ENCODE peak calls at places on chromosomes 1 and 21, in four cellular contexts. U, Y, V and D are unnamed samples.
A peak's percentile ranks its signal among the peaks of the same experiment; 100 is the strongest.

GRCh38 chr1:4755301-4756183 is 101.1 kb downstream of the AJAP1 start:
- DNase-seq in U (no peak), Y (no peak), V (no peak), D (no peak)

GRCh38 chr1:60890664-60891063 is 191.7 kb upstream of the NFIA start:
- DNase-seq in U (no peak), Y (no peak), V (no peak), D (no peak)

GRCh38 chr21:44482581-44483287 is 27.4 kb downstream of the LRRC3 start:
- DNase-seq in U (no peak), Y (peak; percentile 80), V (peak; percentile 49), D (peak; percentile 59)

GRCh38 chr1:207646891-207647290 is 2.0 kb downstream of the CR1L start:
- DNase-seq in U (no peak), Y (no peak), V (no peak), D (no peak)

GRCh38 chr1:184145083-184145482 is 93.6 kb downstream of the TSEN15 start:
- DNase-seq in U (no peak), Y (no peak), V (no peak), D (no peak)

GRCh38 chr1:241631674-241632073 is 8.5 kb downstream of the CHML start:
- DNase-seq in U (no peak), Y (no peak), V (no peak), D (no peak)

GRCh38 chr1:11461738-11462137 is 17.2 kb upstream of the DISP3 start:
- DNase-seq in U (no peak), Y (no peak), V (no peak), D (no peak)

GRCh38 chr1:238647877-238648276 is 738.5 kb upstream of the CHRM3 start:
- DNase-seq in U (peak; percentile 100), Y (peak; percentile 59), V (peak; percentile 37), D (no peak)

GRCh38 chr1:33818071-33818470 is 45.8 kb upstream of the HMGB4 start:
- DNase-seq in U (no peak), Y (no peak), V (no peak), D (no peak)

GRCh38 chr1:22780696-22781095 is 70.1 kb downstream of the EPHB2 start:
- DNase-seq in U (no peak), Y (peak; percentile 63), V (no peak), D (no peak)

GRCh38 chr1:232340448-232340847 is 289.5 kb downstream of the SIPA1L2 start:
- DNase-seq in U (no peak), Y (no peak), V (no peak), D (no peak)

GRCh38 chr1:97826820-97827219 is 94.0 kb downstream of the DPYD start:
- DNase-seq in U (no peak), Y (no peak), V (no peak), D (no peak)

GRCh38 chr1:107572674-107573205 is 392.2 kb downstream of the VAV3 start:
- DNase-seq in U (peak; percentile 79), Y (no peak), V (peak; percentile 88), D (peak; percentile 71)

GRCh38 chr1:245480393-245481120 is 325.8 kb downstream of the KIF26B start:
- DNase-seq in U (no peak), Y (no peak), V (no peak), D (no peak)

GRCh38 chr1:24795236-24795635 is 50.0 kb downstream of the CLIC4 start:
- DNase-seq in U (no peak), Y (no peak), V (no peak), D (no peak)

GRCh38 chr1:58888776-58889341 is 105.0 kb upstream of the JUN start:
- DNase-seq in U (no peak), Y (no peak), V (no peak), D (no peak)

GRCh38 chr1:40383488-40384412 is 10.2 kb downstream of the SMAP2 start:
- DNase-seq in U (no peak), Y (peak; percentile 1), V (no peak), D (no peak)

GRCh38 chr1:112083487-112083886 is 94.0 kb upstream of the KCND3 start:
- DNase-seq in U (peak; percentile 0), Y (peak; percentile 5), V (no peak), D (peak; percentile 21)

GRCh38 chr1:159171688-159172501 is 480 bp downstream of the CADM3 start:
- DNase-seq in U (no peak), Y (no peak), V (no peak), D (no peak)

GRCh38 chr1:204427302-204427701 is 15.7 kb upstream of the PPP1R15B start:
- DNase-seq in U (no peak), Y (no peak), V (no peak), D (no peak)

GRCh38 chr1:209625205-209625549 is 27.0 kb downstream of the LAMB3 start:
- DNase-seq in U (no peak), Y (no peak), V (no peak), D (no peak)

GRCh38 chr1:204294371-204294770 is 65.4 kb downstream of the PLEKHA6 start:
- DNase-seq in U (peak; percentile 70), Y (peak; percentile 25), V (peak; percentile 93), D (peak; percentile 38)

GRCh38 chr21:42539931-42540343 is 26.3 kb downstream of the SLC37A1 start:
- DNase-seq in U (no peak), Y (peak; percentile 39), V (no peak), D (no peak)

GRCh38 chr1:62084304-62084905 is 110.2 kb upstream of the L1TD1 start:
- DNase-seq in U (no peak), Y (no peak), V (no peak), D (no peak)

GRCh38 chr1:26717066-26717465 is 21.3 kb downstream of the ARID1A start:
- DNase-seq in U (no peak), Y (no peak), V (no peak), D (no peak)

GRCh38 chr1:93331412-93331811 is 14.3 kb upstream of the DR1 start:
- DNase-seq in U (no peak), Y (no peak), V (no peak), D (no peak)

GRCh38 chr1:162248854-162249535 is 127.7 kb downstream of the SPATA46 start:
- DNase-seq in U (peak; percentile 52), Y (no peak), V (no peak), D (no peak)

GRCh38 chr1:93814059-93814794 is 64.8 kb downstream of the DNTTIP2 start:
- DNase-seq in U (peak; percentile 69), Y (peak; percentile 71), V (peak; percentile 84), D (peak; percentile 70)

GRCh38 chr1:178086294-178087255 is 7.3 kb upstream of the RASAL2 start:
- DNase-seq in U (no peak), Y (no peak), V (no peak), D (no peak)

GRCh38 chr1:173392895-173393654 is 84.1 kb upstream of the PRDX6 start:
- DNase-seq in U (no peak), Y (no peak), V (no peak), D (no peak)

GRCh38 chr1:63874278-63874880 is 100.6 kb downstream of the ROR1 start:
- DNase-seq in U (no peak), Y (no peak), V (peak; percentile 59), D (no peak)

GRCh38 chr1:186244825-186245224 is 130.2 kb downstream of the TPR start:
- DNase-seq in U (no peak), Y (peak; percentile 24), V (no peak), D (no peak)

GRCh38 chr1:30151826-30152225 is 571.6 kb downstream of the MATN1 start:
- DNase-seq in U (no peak), Y (no peak), V (no peak), D (no peak)

GRCh38 chr1:99650021-99650420 is 4.1 kb downstream of the PALMD start:
- DNase-seq in U (no peak), Y (no peak), V (no peak), D (no peak)

GRCh38 chr1:85330206-85330605 is 53.8 kb upstream of the BCL10 start:
- DNase-seq in U (peak; percentile 84), Y (peak; percentile 30), V (peak; percentile 69), D (no peak)

GRCh38 chr1:38243106-38243505 is 196.5 kb upstream of the POU3F1 start:
- DNase-seq in U (no peak), Y (peak; percentile 7), V (no peak), D (no peak)

GRCh38 chr1:45205000-45205909 is 1.1 kb downstream of the ZSWIM5 start:
- DNase-seq in U (no peak), Y (peak; percentile 32), V (no peak), D (no peak)
- H3K4me3 ChIP-seq in U (peak overlapping the region; percentile 65), Y (peak overlapping the region; percentile 36), V (peak overlapping the region; percentile 95), D (peak overlapping the region; percentile 66)

GRCh38 chr1:169110691-169111447 is 4.4 kb downstream of the ATP1B1 start:
- DNase-seq in U (no peak), Y (no peak), V (peak; percentile 46), D (no peak)

GRCh38 chr1:169108897-169109560 is 2.5 kb downstream of the ATP1B1 start:
- DNase-seq in U (no peak), Y (peak; percentile 64), V (peak; percentile 57), D (peak; percentile 87)

GRCh38 chr1:169110265-169110664 is 3.8 kb downstream of the ATP1B1 start:
- DNase-seq in U (no peak), Y (no peak), V (no peak), D (no peak)

GRCh38 chr1:169111472-169111871 is 5.0 kb downstream of the ATP1B1 start:
- DNase-seq in U (no peak), Y (no peak), V (no peak), D (no peak)

DNA sequence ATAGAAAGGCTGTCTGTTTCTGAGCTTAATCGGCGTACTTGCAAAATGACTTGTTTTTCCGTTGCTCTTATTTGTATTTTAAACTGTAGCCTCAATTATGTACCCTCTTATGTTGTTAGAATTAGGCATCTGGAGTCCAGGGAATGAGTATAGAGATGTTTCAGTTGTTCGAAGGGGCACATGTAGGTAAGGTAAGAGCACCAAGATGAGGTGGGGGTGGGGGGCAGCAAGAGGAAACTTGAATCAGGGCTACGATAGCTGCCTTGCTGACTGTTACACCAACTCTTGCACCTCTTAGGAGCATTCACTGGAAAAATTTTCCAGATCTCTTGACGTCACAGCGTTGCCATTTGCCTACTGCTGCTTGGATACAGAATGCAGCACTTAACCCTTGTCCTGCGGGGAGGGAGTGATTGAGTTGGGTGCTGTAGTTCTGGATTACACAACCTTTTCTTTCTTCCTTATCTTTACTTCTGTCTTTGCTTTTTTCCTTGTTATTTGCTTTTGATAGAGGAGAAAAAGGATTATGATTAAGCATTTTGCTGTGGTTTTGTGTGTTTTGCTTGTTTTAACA is 3.2 kb downstream of the ATP1B1 start:
- DNase-seq in U (peak; percentile 54), Y (peak; percentile 92), V (peak; percentile 91), D (peak; percentile 76)
- TF ChIP-seq CTCF in U (no peak), Y (no peak), V (no peak), D (no peak)

DNA sequence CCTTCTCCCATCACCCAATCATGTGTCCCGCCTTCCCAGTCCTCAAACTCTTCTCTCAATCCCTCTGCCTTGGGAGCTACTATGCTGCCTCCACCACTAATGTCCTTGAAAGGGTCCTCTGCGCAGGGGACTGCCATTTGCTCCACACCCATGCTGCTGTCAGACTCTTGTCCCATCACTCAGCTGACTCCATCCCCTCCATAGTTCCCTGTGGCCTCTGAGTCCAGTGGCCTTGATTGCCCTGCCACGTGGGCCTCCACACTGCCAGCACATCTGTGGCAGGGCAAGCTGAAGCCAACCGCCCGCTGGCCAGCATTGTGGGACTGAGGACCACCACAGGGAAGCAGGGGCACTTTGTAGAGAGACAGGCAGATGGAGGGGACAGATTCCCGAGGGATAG is 1.3 kb upstream of the TNNT2 start:
- DNase-seq in U (no peak), Y (no peak), V (no peak), D (no peak)
- H3K4me3 ChIP-seq in U (no peak overlapping the region), Y (no peak overlapping the region), V (no peak overlapping the region), D (no peak overlapping the region)

DNA sequence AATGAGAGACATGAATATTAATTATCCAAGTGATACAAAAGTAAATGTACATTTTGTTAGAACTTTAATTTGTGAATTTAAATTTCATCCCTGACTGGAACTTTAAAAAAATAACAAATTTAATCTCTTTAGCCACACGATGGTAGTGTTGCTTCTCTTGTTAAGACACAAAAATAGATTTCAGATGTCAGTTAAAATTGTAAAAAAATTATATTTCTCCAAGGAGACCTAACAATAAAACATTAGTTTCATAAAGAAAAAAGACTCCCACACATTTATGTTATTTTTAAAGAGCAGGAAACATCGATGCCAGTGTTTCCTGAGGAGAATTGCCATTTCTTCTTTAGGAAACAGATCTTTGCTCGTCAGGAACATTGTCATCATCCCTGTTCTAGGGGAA is 74.0 kb upstream of the DEPDC1 start:
- DNase-seq in U (no peak), Y (no peak), V (no peak), D (no peak)
- TF ChIP-seq CTCF in U (no peak), Y (no peak), V (peak; percentile 47), D (peak; percentile 43)